ENCODE peak calls at places on chromosomes 5 and 9, in seven cellular contexts. One of them, this sample, is unnamed.

GRCh38 chr5:61599370-61600140 is 267.5 kb downstream of the ZSWIM6 start:
- DNase-seq in kidney: no peak
- DNase-seq in DND-41: no peak
- DNase-seq in SK-N-SH: no peak
- DNase-seq in mammary epithelial cell: no peak
- DNase-seq in PC-3: peak; percentile 71
- DNase-seq in neural progenitor cell: no peak
- DNase-seq in this sample: no peak

GRCh38 chr5:152642880-152643279 is 237.8 kb upstream of the NMUR2 start:
- DNase-seq in kidney: no peak
- DNase-seq in PC-3: no peak
- DNase-seq in neural progenitor cell: no peak
- DNase-seq in DND-41: no peak
- DNase-seq in SK-N-SH: no peak
- DNase-seq in mammary epithelial cell: no peak
- DNase-seq in this sample: no peak

GRCh38 chr5:125484272-125485002 is 738.0 kb upstream of the ZNF608 start:
- DNase-seq in PC-3: peak; percentile 76
- DNase-seq in SK-N-SH: peak; percentile 13
- DNase-seq in neural progenitor cell: peak; percentile 9
- DNase-seq in DND-41: no peak
- DNase-seq in kidney: peak; percentile 80
- DNase-seq in mammary epithelial cell: peak; percentile 90
- DNase-seq in this sample: no peak

GRCh38 chr9:127863179-127863578 is 8.7 kb upstream of the ENG start:
- DNase-seq in DND-41: no peak
- DNase-seq in mammary epithelial cell: no peak
- DNase-seq in kidney: no peak
- DNase-seq in neural progenitor cell: no peak
- DNase-seq in PC-3: no peak
- DNase-seq in SK-N-SH: no peak
- DNase-seq in this sample: no peak

GRCh38 chr9:134670042-134670525 is 28.5 kb downstream of the COL5A1 start:
- DNase-seq in neural progenitor cell: no peak
- DNase-seq in mammary epithelial cell: peak; percentile 42
- DNase-seq in DND-41: no peak
- DNase-seq in PC-3: peak; percentile 81
- DNase-seq in kidney: no peak
- DNase-seq in SK-N-SH: no peak
- DNase-seq in this sample: no peak

GRCh38 chr5:96729156-96729555 is 67.0 kb downstream of the CAST start:
- DNase-seq in neural progenitor cell: no peak
- DNase-seq in kidney: no peak
- DNase-seq in SK-N-SH: no peak
- DNase-seq in DND-41: no peak
- DNase-seq in PC-3: peak; percentile 37
- DNase-seq in mammary epithelial cell: no peak
- DNase-seq in this sample: no peak

GRCh38 chr5:68534131-68534940 is 318.8 kb downstream of the PIK3R1 start:
- DNase-seq in neural progenitor cell: peak; percentile 39
- DNase-seq in SK-N-SH: peak; percentile 52
- DNase-seq in PC-3: peak; percentile 33
- DNase-seq in DND-41: no peak
- DNase-seq in kidney: peak; percentile 82
- DNase-seq in mammary epithelial cell: no peak
- DNase-seq in this sample: peak; percentile 49

GRCh38 chr9:125393426-125393825 is 131.8 kb downstream of the GAPVD1 start:
- DNase-seq in neural progenitor cell: no peak
- DNase-seq in kidney: no peak
- DNase-seq in SK-N-SH: no peak
- DNase-seq in DND-41: no peak
- DNase-seq in mammary epithelial cell: peak; percentile 80
- DNase-seq in PC-3: peak; percentile 70
- DNase-seq in this sample: no peak

GRCh38 chr9:96203867-96204412 is 98.0 kb downstream of the HSD17B3 start:
- DNase-seq in kidney: no peak
- DNase-seq in DND-41: peak; percentile 82
- DNase-seq in mammary epithelial cell: no peak
- DNase-seq in neural progenitor cell: no peak
- DNase-seq in SK-N-SH: peak; percentile 89
- DNase-seq in PC-3: no peak
- DNase-seq in this sample: no peak

GRCh38 chr9:125467341-125467740 is 205.7 kb downstream of the GAPVD1 start:
- DNase-seq in PC-3: no peak
- DNase-seq in neural progenitor cell: no peak
- DNase-seq in SK-N-SH: no peak
- DNase-seq in kidney: no peak
- DNase-seq in DND-41: no peak
- DNase-seq in mammary epithelial cell: no peak
- DNase-seq in this sample: no peak

GRCh38 chr9:135012166-135012565 is 75.3 kb upstream of the OLFM1 start:
- DNase-seq in mammary epithelial cell: no peak
- DNase-seq in neural progenitor cell: no peak
- DNase-seq in SK-N-SH: no peak
- DNase-seq in DND-41: no peak
- DNase-seq in kidney: peak; percentile 48
- DNase-seq in PC-3: no peak
- DNase-seq in this sample: no peak

GRCh38 chr5:43034591-43034968 is 5.5 kb downstream of the ANXA2R start:
- DNase-seq in neural progenitor cell: peak; percentile 20
- DNase-seq in kidney: no peak
- DNase-seq in SK-N-SH: no peak
- DNase-seq in DND-41: peak; percentile 60
- DNase-seq in PC-3: peak; percentile 86
- DNase-seq in mammary epithelial cell: no peak
- DNase-seq in this sample: peak; percentile 65

GRCh38 chr5:122120957-122121356 is 8.4 kb upstream of the ZNF474 start:
- DNase-seq in neural progenitor cell: no peak
- DNase-seq in mammary epithelial cell: peak; percentile 79
- DNase-seq in SK-N-SH: no peak
- DNase-seq in PC-3: peak; percentile 72
- DNase-seq in kidney: no peak
- DNase-seq in DND-41: no peak
- DNase-seq in this sample: no peak

GRCh38 chr9:115403753-115404152 is 285.8 kb upstream of the TNC start:
- DNase-seq in SK-N-SH: no peak
- DNase-seq in DND-41: no peak
- DNase-seq in mammary epithelial cell: no peak
- DNase-seq in kidney: no peak
- DNase-seq in PC-3: no peak
- DNase-seq in neural progenitor cell: no peak
- DNase-seq in this sample: no peak

GRCh38 chr5:168753691-168754254 is 174.6 kb upstream of the PANK3 start:
- DNase-seq in DND-41: no peak
- DNase-seq in SK-N-SH: no peak
- DNase-seq in kidney: no peak
- DNase-seq in PC-3: no peak
- DNase-seq in neural progenitor cell: no peak
- DNase-seq in mammary epithelial cell: no peak
- DNase-seq in this sample: peak; percentile 37

GRCh38 chr5:100780376-100780870 is 122.7 kb downstream of the ST8SIA4 start:
- DNase-seq in kidney: no peak
- DNase-seq in PC-3: no peak
- DNase-seq in SK-N-SH: no peak
- DNase-seq in DND-41: peak; percentile 21
- DNase-seq in neural progenitor cell: no peak
- DNase-seq in mammary epithelial cell: no peak
- DNase-seq in this sample: no peak

GRCh38 chr5:6449465-6450158 is 953 bp downstream of the UBE2QL1 start:
- DNase-seq in kidney: no peak
- DNase-seq in SK-N-SH: no peak
- DNase-seq in DND-41: no peak
- DNase-seq in mammary epithelial cell: no peak
- DNase-seq in neural progenitor cell: no peak
- DNase-seq in PC-3: no peak
- DNase-seq in this sample: no peak

GRCh38 chr5:97297063-97297715 is 114.1 kb upstream of the RIOK2 start:
- DNase-seq in PC-3: peak; percentile 72
- DNase-seq in kidney: no peak
- DNase-seq in mammary epithelial cell: peak; percentile 6
- DNase-seq in DND-41: peak; percentile 57
- DNase-seq in neural progenitor cell: peak; percentile 89
- DNase-seq in SK-N-SH: peak; percentile 32
- DNase-seq in this sample: peak; percentile 86

GRCh38 chr5:32627219-32627880 is 42.0 kb downstream of the SUB1 start:
- DNase-seq in neural progenitor cell: no peak
- DNase-seq in kidney: no peak
- DNase-seq in DND-41: no peak
- DNase-seq in PC-3: no peak
- DNase-seq in mammary epithelial cell: no peak
- DNase-seq in SK-N-SH: no peak
- DNase-seq in this sample: no peak

GRCh38 chr5:134902071-134902801 is 2.7 kb upstream of the PCBD2 start:
- DNase-seq in kidney: no peak
- DNase-seq in mammary epithelial cell: no peak
- DNase-seq in neural progenitor cell: no peak
- DNase-seq in DND-41: no peak
- DNase-seq in SK-N-SH: no peak
- DNase-seq in PC-3: peak; percentile 9
- DNase-seq in this sample: no peak

GRCh38 chr9:28134577-28134976 is 561.3 kb upstream of the C9orf72 start:
- DNase-seq in mammary epithelial cell: no peak
- DNase-seq in PC-3: no peak
- DNase-seq in kidney: no peak
- DNase-seq in DND-41: no peak
- DNase-seq in SK-N-SH: no peak
- DNase-seq in neural progenitor cell: no peak
- DNase-seq in this sample: no peak

GRCh38 chr5:146025108-146025507 is 80.3 kb downstream of the PLAC8L1 start:
- DNase-seq in PC-3: no peak
- DNase-seq in neural progenitor cell: no peak
- DNase-seq in mammary epithelial cell: no peak
- DNase-seq in SK-N-SH: no peak
- DNase-seq in kidney: no peak
- DNase-seq in DND-41: no peak
- DNase-seq in this sample: no peak
- H3K9ac ChIP-seq in PC-3: no peak overlapping the region
- H3K9ac ChIP-seq in neural progenitor cell: no peak overlapping the region
- H3K9ac ChIP-seq in mammary epithelial cell: no peak overlapping the region
- H3K9ac ChIP-seq in SK-N-SH: no peak overlapping the region
- H3K9ac ChIP-seq in kidney: no peak overlapping the region
- H3K9ac ChIP-seq in DND-41: no peak overlapping the region
- H3K9ac ChIP-seq in this sample: no peak overlapping the region

GRCh38 chr9:79571309-79572031 is at the start of gene TLE4:
- DNase-seq in neural progenitor cell: peak; percentile 100
- DNase-seq in DND-41: peak; percentile 99
- DNase-seq in mammary epithelial cell: peak; percentile 100
- DNase-seq in SK-N-SH: peak; percentile 95
- DNase-seq in kidney: peak; percentile 100
- DNase-seq in PC-3: peak; percentile 97
- DNase-seq in this sample: peak; percentile 100

GRCh38 chr9:79569814-79570448 is 1.8 kb upstream of the TLE4 start:
- DNase-seq in neural progenitor cell: no peak
- DNase-seq in mammary epithelial cell: no peak
- DNase-seq in kidney: no peak
- DNase-seq in DND-41: no peak
- DNase-seq in PC-3: no peak
- DNase-seq in SK-N-SH: no peak
- DNase-seq in this sample: no peak

GRCh38 chr9:79570449-79571308 is 1.1 kb upstream of the TLE4 start:
- DNase-seq in DND-41: no peak
- DNase-seq in mammary epithelial cell: peak; percentile 23
- DNase-seq in PC-3: peak; percentile 12
- DNase-seq in kidney: peak; percentile 92
- DNase-seq in neural progenitor cell: peak; percentile 97
- DNase-seq in SK-N-SH: peak; percentile 71
- DNase-seq in this sample: peak; percentile 78

GRCh38 chr9:79567671-79568098 is 4.1 kb upstream of the TLE4 start:
- DNase-seq in DND-41: no peak
- DNase-seq in SK-N-SH: no peak
- DNase-seq in mammary epithelial cell: no peak
- DNase-seq in PC-3: peak; percentile 17
- DNase-seq in neural progenitor cell: no peak
- DNase-seq in kidney: no peak
- DNase-seq in this sample: peak; percentile 51

DNA sequence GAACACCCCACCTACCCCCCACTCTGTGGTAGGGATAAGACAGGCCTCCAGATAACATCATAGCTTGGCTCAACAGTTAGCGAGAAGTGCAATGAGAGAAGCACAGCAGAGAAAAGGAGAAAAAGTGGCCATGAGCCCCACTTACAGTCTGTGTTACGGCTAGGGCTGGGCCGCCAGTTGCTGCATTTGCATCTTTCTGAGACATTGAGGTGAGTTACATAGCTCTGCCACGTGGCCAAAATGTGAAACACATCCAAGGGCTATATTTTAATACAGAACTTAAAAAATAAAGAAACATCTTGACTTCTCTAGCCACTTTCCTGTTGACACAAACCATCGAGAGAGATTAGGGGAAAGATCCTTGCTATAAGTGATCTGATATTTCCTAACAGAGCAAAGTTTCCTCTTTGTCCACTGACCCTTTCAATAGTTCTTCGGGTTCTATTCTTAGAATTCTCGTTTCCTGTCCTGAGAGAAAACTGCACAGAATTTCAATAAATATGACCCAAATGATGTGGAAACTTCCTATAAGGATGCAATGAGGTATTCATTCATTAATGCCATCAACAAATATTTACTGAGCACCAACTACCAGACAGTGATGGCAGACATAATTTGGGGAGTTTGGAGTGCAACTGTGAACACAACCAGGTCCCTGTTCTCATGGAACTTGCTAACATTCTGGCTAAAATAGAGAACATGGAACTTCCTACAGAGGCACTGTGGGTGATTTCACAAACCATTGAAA is 3.3 kb upstream of the TLE4 start:
- DNase-seq in SK-N-SH: no peak
- DNase-seq in mammary epithelial cell: no peak
- DNase-seq in kidney: no peak
- DNase-seq in DND-41: no peak
- DNase-seq in neural progenitor cell: no peak
- DNase-seq in PC-3: no peak
- DNase-seq in this sample: no peak
- TF ChIP-seq CTCF in SK-N-SH: no peak
- TF ChIP-seq CTCF in mammary epithelial cell: peak; percentile 13
- TF ChIP-seq CTCF in kidney: no peak
- TF ChIP-seq CTCF in DND-41: peak; percentile 12
- TF ChIP-seq CTCF in neural progenitor cell: no peak
- TF ChIP-seq CTCF in PC-3: no peak
- TF ChIP-seq CTCF in this sample: no peak

GRCh38 chr9:16154570-16155078 is 601.8 kb downstream of the CCDC171 start:
- DNase-seq in kidney: peak; percentile 77
- DNase-seq in mammary epithelial cell: no peak
- DNase-seq in SK-N-SH: no peak
- DNase-seq in DND-41: peak; percentile 58
- DNase-seq in neural progenitor cell: peak; percentile 84
- DNase-seq in PC-3: peak; percentile 20
- DNase-seq in this sample: peak; percentile 93
- H3K4me3 ChIP-seq in kidney: peak overlapping the region; percentile 10
- H3K4me3 ChIP-seq in mammary epithelial cell: no peak overlapping the region
- H3K4me3 ChIP-seq in SK-N-SH: no peak overlapping the region
- H3K4me3 ChIP-seq in DND-41: no peak overlapping the region
- H3K4me3 ChIP-seq in neural progenitor cell: peak overlapping the region; percentile 36
- H3K4me3 ChIP-seq in PC-3: no peak overlapping the region
- H3K4me3 ChIP-seq in this sample: peak overlapping the region; percentile 43

DNA sequence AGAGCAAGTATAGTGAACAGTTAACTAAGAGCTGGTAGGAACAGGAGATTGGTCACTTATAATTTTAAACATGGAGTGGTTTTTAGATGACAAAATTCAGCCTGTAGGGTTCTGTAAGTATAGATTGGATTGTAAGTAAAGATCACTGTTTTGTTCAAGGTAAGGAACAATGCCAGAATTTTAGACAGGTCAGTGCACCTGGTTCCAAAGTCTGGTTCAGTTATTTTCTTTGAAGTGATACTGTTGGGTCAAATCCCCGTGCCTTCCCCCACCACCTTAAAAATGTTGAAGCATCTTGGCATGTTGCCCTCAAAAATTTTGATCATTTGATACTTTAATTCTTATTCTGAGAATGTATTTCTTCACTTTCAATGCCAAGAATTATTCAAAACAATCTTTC is 12.9 kb downstream of the RAD23B start:
- DNase-seq in mammary epithelial cell: no peak
- DNase-seq in PC-3: no peak
- DNase-seq in SK-N-SH: no peak
- DNase-seq in kidney: no peak
- DNase-seq in DND-41: no peak
- DNase-seq in neural progenitor cell: no peak
- DNase-seq in this sample: no peak
- H3K9ac ChIP-seq in mammary epithelial cell: no peak overlapping the region
- H3K9ac ChIP-seq in PC-3: no peak overlapping the region
- H3K9ac ChIP-seq in SK-N-SH: no peak overlapping the region
- H3K9ac ChIP-seq in kidney: no peak overlapping the region
- H3K9ac ChIP-seq in DND-41: no peak overlapping the region
- H3K9ac ChIP-seq in neural progenitor cell: no peak overlapping the region
- H3K9ac ChIP-seq in this sample: no peak overlapping the region